ENCODE peak calls at places on chromosomes 1 and 21, in seven cellular contexts. R is AG04450, H is retinal pigment epithelial cell, W is nephron progenitor cell, Z is epithelial cell of proximal tubule, K is fibroblast of mammary gland, Y is adrenal gland. T is an unnamed sample.

GRCh38 chr1:111205724-111206070 is 5.3 kb upstream of the DENND2D start:
- DNase-seq in K (peak), Z (no peak), H (no peak), R (no peak), Y (no peak), W (no peak), T (no peak)

GRCh38 chr1:94154989-94155388 is 34.0 kb upstream of the ABCA4 start:
- DNase-seq in K (peak), H (no peak), Y (peak), R (no peak), W (no peak), Z (no peak), T (no peak)

GRCh38 chr1:6448749-6449631 is 17.0 kb downstream of the TNFRSF25 start:
- DNase-seq in Z (no peak), H (no peak), R (no peak), Y (peak), K (no peak), W (peak), T (no peak)

GRCh38 chr1:68210027-68210426 is 22.3 kb downstream of the WLS start:
- DNase-seq in K (no peak), Y (no peak), H (no peak), Z (no peak), W (no peak), R (no peak), T (no peak)

GRCh38 chr1:76759950-76760349 is 107.3 kb upstream of the ST6GALNAC5 start:
- DNase-seq in Z (peak), R (no peak), K (peak), Y (no peak), W (no peak), H (peak), T (no peak)

GRCh38 chr21:31117046-31117916 is 79.0 kb upstream of the KRTAP19-8 start:
- DNase-seq in Y (no peak), R (peak), H (peak), W (no peak), K (peak), Z (peak), T (no peak)

GRCh38 chr1:147717051-147717705 is 43.2 kb downstream of the GJA5 start:
- DNase-seq in K (no peak), Y (no peak), R (no peak), W (no peak), Z (peak), H (peak), T (no peak)

GRCh38 chr21:44994581-44995171 is 54.8 kb downstream of the SLX9 start:
- DNase-seq in H (no peak), R (no peak), K (no peak), W (no peak), Y (no peak), Z (no peak), T (no peak)

GRCh38 chr1:31981976-31982375 is 31.7 kb upstream of the KHDRBS1 start:
- DNase-seq in R (no peak), W (no peak), K (no peak), Z (no peak), Y (no peak), H (no peak), T (no peak)

GRCh38 chr21:17371470-17371869 is 141.4 kb upstream of the CXADR start:
- DNase-seq in Y (no peak), Z (peak), H (peak), W (no peak), K (peak), R (peak), T (no peak)

GRCh38 chr1:1891349-1892078 is 627 bp upstream of the GNB1 start:
- DNase-seq in H (no peak), W (peak), R (no peak), Y (peak), K (peak), Z (no peak), T (peak)

GRCh38 chr1:93344886-93345632 is 648 bp upstream of the DR1 start:
- DNase-seq in R (no peak), W (no peak), H (no peak), K (peak), Z (no peak), Y (no peak), T (no peak)

GRCh38 chr1:201904579-201904978 is 15.9 kb downstream of the SHISA4 start:
- DNase-seq in H (peak), Y (no peak), R (peak), K (peak), W (no peak), Z (no peak), T (no peak)

DNA sequence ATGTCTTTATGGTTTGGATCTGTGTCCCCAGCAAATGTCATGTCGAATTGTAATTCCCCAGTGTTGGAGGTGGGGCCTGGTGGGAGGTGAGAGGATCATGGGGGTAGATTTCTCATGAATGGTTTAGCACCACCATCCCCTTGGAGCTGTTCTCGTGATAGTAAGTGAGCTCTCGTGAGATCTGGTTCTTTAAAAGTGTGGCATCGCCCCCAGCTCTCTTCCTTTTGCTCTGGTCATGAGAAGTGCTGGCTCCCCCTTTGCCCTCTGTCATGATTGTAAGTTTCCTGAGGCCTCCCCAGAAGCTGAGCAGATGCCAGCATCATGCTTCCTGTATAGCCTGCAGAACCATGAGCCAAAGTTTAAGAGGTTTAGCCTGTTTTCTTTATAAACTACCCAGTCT is 11.2 kb upstream of the KCNE2 start:
- DNase-seq in K (no peak), Z (no peak), R (no peak), H (no peak), W (no peak), Y (no peak), T (no peak)
- TF ChIP-seq CTCF in K (no peak), Z (no peak), R (no peak), H (no peak), W (no peak), Y (no peak), T (no peak)

DNA sequence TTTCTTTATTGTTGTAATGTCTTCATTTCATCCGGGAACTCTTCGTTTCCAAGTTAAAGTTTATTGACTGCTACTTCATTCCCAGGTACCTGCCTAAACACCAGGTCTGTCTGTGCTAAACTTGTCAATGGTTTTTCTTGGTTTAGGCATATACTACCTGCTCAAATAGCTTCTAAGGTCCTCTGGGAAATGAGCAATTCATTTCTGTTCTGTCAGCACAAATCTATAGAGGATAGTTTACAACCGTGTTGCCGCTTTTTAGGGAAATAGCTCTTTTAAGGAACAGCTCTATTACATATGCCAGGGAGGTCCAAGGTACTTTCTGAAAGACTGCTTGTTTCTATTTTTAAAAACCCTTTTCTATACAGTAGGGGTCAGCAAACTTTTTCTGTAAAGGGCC is 222.8 kb upstream of the PTBP2 start:
- DNase-seq in Y (no peak), W (no peak), R (no peak), H (no peak), K (no peak), Z (no peak), T (no peak)
- TF ChIP-seq CTCF in Y (no peak), W (no peak), R (peak), H (no peak), K (no peak), Z (no peak), T (no peak)

DNA sequence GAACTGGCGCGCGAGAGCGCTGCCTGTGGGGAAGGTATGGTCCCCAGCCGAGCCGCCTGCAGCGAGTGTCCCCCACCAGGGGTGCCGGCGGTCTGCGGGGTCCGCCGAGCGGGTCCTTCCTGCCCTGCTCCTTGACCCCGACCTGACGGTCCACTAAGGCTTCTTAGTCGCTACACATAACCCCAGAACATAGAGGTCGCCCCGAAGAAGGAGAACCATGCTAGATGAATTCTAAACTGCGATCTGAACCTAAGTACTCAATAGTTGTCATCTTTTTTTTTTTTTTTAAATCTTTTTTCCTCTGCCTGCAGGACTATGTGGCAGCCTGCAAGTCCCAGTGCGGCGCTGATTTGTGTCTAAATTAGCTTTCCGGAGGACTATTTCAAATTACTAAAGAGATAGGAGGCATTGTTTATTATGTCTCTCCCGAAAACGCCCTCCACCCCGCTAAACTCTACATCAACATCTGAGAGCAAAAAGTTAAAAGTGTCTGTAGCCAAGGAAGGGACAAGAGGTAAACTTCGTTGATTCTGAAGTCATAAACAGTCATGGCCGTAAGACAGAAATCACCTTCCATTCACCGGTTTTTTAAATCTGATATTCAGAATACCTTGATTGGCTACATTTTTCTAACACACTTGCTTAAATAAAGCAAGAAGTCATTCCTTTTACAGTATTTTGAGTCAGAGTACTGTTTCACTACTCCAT is 476 bp downstream of the AXDND1 start:
- DNase-seq in W (no peak), Z (no peak), Y (peak), K (peak), H (no peak), R (no peak), T (peak)
- TF ChIP-seq CTCF in W (no peak), Z (peak), Y (no peak), K (no peak), H (peak), R (no peak), T (no peak)

DNA sequence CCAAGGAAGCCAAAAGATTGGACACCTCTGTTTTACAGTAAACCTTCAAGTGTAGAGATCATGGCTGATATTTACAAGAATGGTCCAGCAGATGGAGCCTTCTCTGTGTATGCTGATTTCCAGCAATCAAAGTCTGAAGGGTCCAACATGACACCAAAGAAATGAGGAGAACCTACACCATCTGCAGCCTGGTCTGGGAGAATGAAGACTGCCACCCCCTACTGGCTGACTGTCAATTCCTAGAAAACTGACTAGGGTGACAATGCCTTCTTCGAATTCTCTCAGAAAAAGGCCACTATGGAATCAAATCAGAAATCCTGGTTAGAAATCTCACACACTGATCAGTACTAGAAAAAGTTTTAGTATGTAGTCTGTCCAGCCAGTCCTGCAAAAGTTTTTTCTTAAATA is 83.3 kb downstream of the CDC42BPA start:
- DNase-seq in W (no peak), Z (peak), H (peak), R (peak), K (peak), Y (peak), T (peak)
- TF ChIP-seq CTCF in W (peak), Z (peak), H (peak), R (peak), K (peak), Y (peak), T (peak)